ENCODE peak calls at places on chromosomes 5 and 9, in five cellular contexts. One of them, this sample, is unnamed.

GRCh38 chr5:179827684-179828083 is 7.0 kb downstream of the SQSTM1 start:
- DNase-seq in right cardiac atrium: peak; percentile 55
- DNase-seq in BE2C: no peak
- DNase-seq in psoas muscle: peak; percentile 77
- DNase-seq in stomach: no peak
- DNase-seq in this sample: no peak

GRCh38 chr9:107033974-107034373 is 171.0 kb downstream of the ZNF462 start:
- DNase-seq in BE2C: no peak
- DNase-seq in stomach: no peak
- DNase-seq in psoas muscle: no peak
- DNase-seq in right cardiac atrium: no peak
- DNase-seq in this sample: no peak

GRCh38 chr9:134344068-134344820 is 18.0 kb downstream of the RXRA start:
- DNase-seq in psoas muscle: no peak
- DNase-seq in BE2C: no peak
- DNase-seq in right cardiac atrium: peak; percentile 91
- DNase-seq in stomach: no peak
- DNase-seq in this sample: no peak

GRCh38 chr5:90279091-90279490 is 130.5 kb downstream of the CETN3 start:
- DNase-seq in psoas muscle: no peak
- DNase-seq in BE2C: no peak
- DNase-seq in right cardiac atrium: no peak
- DNase-seq in stomach: no peak
- DNase-seq in this sample: no peak

GRCh38 chr9:13603916-13604315 is 324.4 kb upstream of the MPDZ start:
- DNase-seq in psoas muscle: no peak
- DNase-seq in stomach: no peak
- DNase-seq in right cardiac atrium: no peak
- DNase-seq in BE2C: no peak
- DNase-seq in this sample: no peak

GRCh38 chr9:102185962-102186361 is 447.5 kb upstream of the GRIN3A start:
- DNase-seq in BE2C: no peak
- DNase-seq in psoas muscle: no peak
- DNase-seq in stomach: no peak
- DNase-seq in right cardiac atrium: no peak
- DNase-seq in this sample: no peak

GRCh38 chr9:126450537-126451205 is 124.0 kb downstream of the MVB12B start:
- DNase-seq in right cardiac atrium: no peak
- DNase-seq in psoas muscle: no peak
- DNase-seq in BE2C: no peak
- DNase-seq in stomach: no peak
- DNase-seq in this sample: no peak

GRCh38 chr5:115098041-115098702 is 71.5 kb downstream of the TRIM36 start:
- DNase-seq in BE2C: peak; percentile 46
- DNase-seq in right cardiac atrium: no peak
- DNase-seq in psoas muscle: no peak
- DNase-seq in stomach: no peak
- DNase-seq in this sample: no peak

GRCh38 chr5:2738156-2738699 is 13.2 kb downstream of the IRX2 start:
- DNase-seq in right cardiac atrium: no peak
- DNase-seq in stomach: no peak
- DNase-seq in psoas muscle: no peak
- DNase-seq in BE2C: no peak
- DNase-seq in this sample: no peak

GRCh38 chr5:178296066-178296465 is 63.5 kb upstream of the PHYKPL start:
- DNase-seq in stomach: no peak
- DNase-seq in BE2C: no peak
- DNase-seq in right cardiac atrium: peak; percentile 34
- DNase-seq in psoas muscle: peak; percentile 47
- DNase-seq in this sample: peak; percentile 25

GRCh38 chr9:81597749-81598497 is 91.4 kb downstream of the TLE1 start:
- DNase-seq in BE2C: no peak
- DNase-seq in psoas muscle: peak; percentile 76
- DNase-seq in right cardiac atrium: no peak
- DNase-seq in stomach: no peak
- DNase-seq in this sample: no peak

GRCh38 chr9:127942152-127943010 is 4.7 kb upstream of the DPM2 start:
- DNase-seq in BE2C: peak; percentile 80
- DNase-seq in stomach: peak; percentile 73
- DNase-seq in right cardiac atrium: peak; percentile 94
- DNase-seq in psoas muscle: peak; percentile 89
- DNase-seq in this sample: no peak

GRCh38 chr5:176803943-176804498 is 6.3 kb upstream of the UNC5A start:
- DNase-seq in BE2C: no peak
- DNase-seq in right cardiac atrium: no peak
- DNase-seq in stomach: no peak
- DNase-seq in psoas muscle: no peak
- DNase-seq in this sample: no peak

GRCh38 chr5:37146896-37147295 is 102.3 kb downstream of the CPLANE1 start:
- DNase-seq in psoas muscle: no peak
- DNase-seq in BE2C: no peak
- DNase-seq in stomach: no peak
- DNase-seq in right cardiac atrium: no peak
- DNase-seq in this sample: no peak

GRCh38 chr9:131731237-131731995 is 8.5 kb downstream of the RAPGEF1 start:
- DNase-seq in psoas muscle: no peak
- DNase-seq in BE2C: no peak
- DNase-seq in right cardiac atrium: no peak
- DNase-seq in stomach: no peak
- DNase-seq in this sample: no peak

GRCh38 chr9:17402309-17402708 is 176.6 kb upstream of the SH3GL2 start:
- DNase-seq in psoas muscle: no peak
- DNase-seq in right cardiac atrium: no peak
- DNase-seq in stomach: no peak
- DNase-seq in BE2C: no peak
- DNase-seq in this sample: no peak

GRCh38 chr5:177469061-177469628 is 4.3 kb downstream of the DBN1 start:
- DNase-seq in psoas muscle: peak; percentile 75
- DNase-seq in stomach: no peak
- DNase-seq in BE2C: no peak
- DNase-seq in right cardiac atrium: peak; percentile 89
- DNase-seq in this sample: no peak

GRCh38 chr9:120713257-120714087 is 798 bp downstream of the MEGF9 start:
- DNase-seq in psoas muscle: peak; percentile 59
- DNase-seq in stomach: no peak
- DNase-seq in BE2C: peak; percentile 15
- DNase-seq in right cardiac atrium: peak; percentile 74
- DNase-seq in this sample: no peak

GRCh38 chr5:421901-422300 is 21.1 kb upstream of the EXOC3 start:
- DNase-seq in psoas muscle: peak; percentile 42
- DNase-seq in stomach: no peak
- DNase-seq in BE2C: no peak
- DNase-seq in right cardiac atrium: no peak
- DNase-seq in this sample: peak; percentile 68

GRCh38 chr5:36891266-36891665 is 14.7 kb downstream of the NIPBL start:
- DNase-seq in psoas muscle: no peak
- DNase-seq in stomach: no peak
- DNase-seq in BE2C: no peak
- DNase-seq in right cardiac atrium: no peak
- DNase-seq in this sample: no peak

GRCh38 chr5:62093411-62093810 is 212.6 kb upstream of the KIF2A start:
- DNase-seq in BE2C: no peak
- DNase-seq in stomach: no peak
- DNase-seq in right cardiac atrium: no peak
- DNase-seq in psoas muscle: no peak
- DNase-seq in this sample: no peak

GRCh38 chr5:62097361-62097760 is 208.6 kb upstream of the KIF2A start:
- DNase-seq in stomach: no peak
- DNase-seq in psoas muscle: no peak
- DNase-seq in right cardiac atrium: no peak
- DNase-seq in BE2C: no peak
- DNase-seq in this sample: no peak

GRCh38 chr5:62090953-62091352 is 215.1 kb upstream of the KIF2A start:
- DNase-seq in BE2C: no peak
- DNase-seq in psoas muscle: no peak
- DNase-seq in right cardiac atrium: no peak
- DNase-seq in stomach: no peak
- DNase-seq in this sample: no peak

DNA sequence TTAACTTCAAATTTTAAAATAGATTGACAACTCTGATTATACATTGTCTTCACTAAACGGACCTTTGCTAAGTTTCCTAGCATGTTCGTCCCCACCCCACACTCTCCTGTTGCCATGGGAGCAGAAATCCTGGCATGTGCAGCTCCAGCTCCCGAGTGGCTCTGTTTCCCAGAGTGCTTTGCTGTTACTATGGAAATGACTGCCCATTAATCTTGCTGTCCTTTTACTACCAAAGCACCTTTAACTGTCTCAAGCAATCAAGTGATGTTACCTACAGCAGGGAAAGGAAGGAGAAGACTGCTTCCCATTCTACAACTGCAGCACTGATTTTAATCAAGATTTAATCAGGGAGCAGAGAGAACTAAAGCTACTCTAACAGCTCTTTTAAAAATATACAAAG is 212.0 kb upstream of the KIF2A start:
- DNase-seq in stomach: no peak
- DNase-seq in psoas muscle: no peak
- DNase-seq in right cardiac atrium: peak; percentile 65
- DNase-seq in BE2C: peak; percentile 67
- DNase-seq in this sample: no peak
- H3K4me3 ChIP-seq in stomach: no peak overlapping the region
- H3K4me3 ChIP-seq in psoas muscle: no peak overlapping the region
- H3K4me3 ChIP-seq in right cardiac atrium: no peak overlapping the region
- H3K4me3 ChIP-seq in BE2C: peak overlapping the region; percentile 15
- H3K4me3 ChIP-seq in this sample: no peak overlapping the region

DNA sequence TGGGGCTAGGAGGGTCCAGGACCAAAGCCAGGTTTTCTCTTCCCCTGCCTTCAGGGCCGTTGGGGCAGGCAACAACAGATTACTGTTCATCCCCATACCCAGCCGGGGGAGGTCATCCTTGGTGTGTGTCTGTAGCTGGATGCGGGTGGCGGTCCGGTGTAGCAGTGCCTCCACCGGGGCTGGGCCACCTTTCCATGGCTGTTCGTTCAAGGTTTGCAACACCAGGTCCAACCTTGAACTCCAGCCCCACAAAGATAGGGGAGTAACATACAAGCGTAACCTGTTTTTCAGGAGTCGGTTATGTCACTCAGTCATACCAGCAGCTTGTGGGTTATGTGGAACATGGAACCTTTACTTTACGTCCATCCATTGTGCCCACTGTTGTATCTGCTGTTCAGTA is 58.5 kb upstream of the FAM120A start:
- DNase-seq in BE2C: no peak
- DNase-seq in psoas muscle: no peak
- DNase-seq in stomach: no peak
- DNase-seq in right cardiac atrium: no peak
- DNase-seq in this sample: no peak
- H3K27me3 ChIP-seq in BE2C: no peaks in the 10 kb centered on the region
- H3K27me3 ChIP-seq in psoas muscle: no peaks in the 10 kb centered on the region
- H3K27me3 ChIP-seq in stomach: no peaks in the 10 kb centered on the region
- H3K27me3 ChIP-seq in right cardiac atrium: no peaks in the 10 kb centered on the region
- H3K27me3 ChIP-seq in this sample: peaks cover 4% of the 10 kb centered on the region

GRCh38 chr9:94649100-94649855 is 10.0 kb upstream of the FBP1 start:
- DNase-seq in psoas muscle: no peak
- DNase-seq in stomach: no peak
- DNase-seq in right cardiac atrium: no peak
- DNase-seq in BE2C: no peak
- DNase-seq in this sample: no peak

GRCh38 chr9:94654165-94654894 is 15.0 kb upstream of the FBP1 start:
- DNase-seq in psoas muscle: no peak
- DNase-seq in stomach: no peak
- DNase-seq in right cardiac atrium: no peak
- DNase-seq in BE2C: no peak
- DNase-seq in this sample: no peak

GRCh38 chr9:94655739-94656138 is 16.4 kb upstream of the FBP1 start:
- DNase-seq in BE2C: no peak
- DNase-seq in stomach: no peak
- DNase-seq in right cardiac atrium: no peak
- DNase-seq in psoas muscle: no peak
- DNase-seq in this sample: no peak

GRCh38 chr9:94648191-94648590 is 8.9 kb upstream of the FBP1 start:
- DNase-seq in BE2C: no peak
- DNase-seq in psoas muscle: no peak
- DNase-seq in stomach: no peak
- DNase-seq in right cardiac atrium: no peak
- DNase-seq in this sample: no peak

DNA sequence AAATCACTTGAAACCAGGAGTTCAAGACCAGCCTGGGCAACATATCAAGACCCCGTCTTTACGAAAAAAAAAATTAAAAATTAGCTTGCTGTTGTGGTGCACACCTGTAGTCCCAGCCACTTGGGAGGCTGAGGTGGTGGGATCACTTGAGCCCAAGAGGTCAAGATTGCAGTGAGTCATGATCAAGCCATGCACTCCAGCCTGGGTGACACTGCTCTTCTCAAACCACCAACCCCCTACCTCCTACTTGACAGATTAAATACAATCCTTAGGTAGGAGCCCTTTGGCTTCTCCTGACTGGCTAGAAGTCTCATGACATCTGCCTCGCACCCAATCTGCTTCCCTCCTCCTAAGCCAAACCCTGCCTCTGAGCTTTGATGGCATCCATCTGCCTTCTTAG is 11.6 kb upstream of the FBP1 start:
- DNase-seq in right cardiac atrium: no peak
- DNase-seq in stomach: no peak
- DNase-seq in BE2C: no peak
- DNase-seq in psoas muscle: no peak
- DNase-seq in this sample: no peak
- H3K4me1 ChIP-seq in right cardiac atrium: no peaks in the 10 kb centered on the region
- H3K4me1 ChIP-seq in stomach: no peaks in the 10 kb centered on the region
- H3K4me1 ChIP-seq in BE2C: no peaks in the 10 kb centered on the region
- H3K4me1 ChIP-seq in psoas muscle: no peaks in the 10 kb centered on the region
- H3K4me1 ChIP-seq in this sample: peaks cover 20% of the 10 kb centered on the region

GRCh38 chr9:111900934-111901612 is 4.5 kb downstream of the UGCG start:
- DNase-seq in BE2C: no peak
- DNase-seq in psoas muscle: no peak
- DNase-seq in stomach: no peak
- DNase-seq in right cardiac atrium: no peak
- DNase-seq in this sample: no peak
- H3K4me3 ChIP-seq in BE2C: no peak overlapping the region
- H3K4me3 ChIP-seq in psoas muscle: peak overlapping the region; percentile 95
- H3K4me3 ChIP-seq in stomach: peak overlapping the region; percentile 93
- H3K4me3 ChIP-seq in right cardiac atrium: no peak overlapping the region
- H3K4me3 ChIP-seq in this sample: no peak overlapping the region

GRCh38 chr9:87868635-87869034 is 14.0 kb upstream of the SPATA31E1 start:
- DNase-seq in right cardiac atrium: no peak
- DNase-seq in stomach: no peak
- DNase-seq in psoas muscle: no peak
- DNase-seq in BE2C: no peak
- DNase-seq in this sample: no peak
- H3K27me3 ChIP-seq in right cardiac atrium: no peaks in the 10 kb centered on the region
- H3K27me3 ChIP-seq in stomach: no peaks in the 10 kb centered on the region
- H3K27me3 ChIP-seq in psoas muscle: no peaks in the 10 kb centered on the region
- H3K27me3 ChIP-seq in BE2C: no peaks in the 10 kb centered on the region
- H3K27me3 ChIP-seq in this sample: no peaks in the 10 kb centered on the region

GRCh38 chr5:132259061-132259851 is 1.8 kb downstream of the PDLIM4 start:
- DNase-seq in psoas muscle: peak; percentile 84
- DNase-seq in stomach: peak; percentile 16
- DNase-seq in BE2C: peak; percentile 91
- DNase-seq in right cardiac atrium: peak; percentile 94
- DNase-seq in this sample: peak; percentile 84
- H3K4me1 ChIP-seq in psoas muscle: peaks cover 17% of the 10 kb centered on the region
- H3K4me1 ChIP-seq in stomach: peaks cover 82% of the 10 kb centered on the region
- H3K4me1 ChIP-seq in BE2C: peaks cover 19% of the 10 kb centered on the region
- H3K4me1 ChIP-seq in right cardiac atrium: peaks cover 51% of the 10 kb centered on the region
- H3K4me1 ChIP-seq in this sample: peaks cover 38% of the 10 kb centered on the region

This sample was measured in RWPE2.